ENCODE peak calls at places on chromosomes 1 and 21, in four cellular contexts. Y is foreskin fibroblast, O is fibroblast of villous mesenchyme, L is Caco-2. N is an unnamed sample.

GRCh38 chr1:51768971-51769601 is 109.4 kb downstream of the NRDC start:
- DNase-seq in O (peak), Y (peak), L (no peak), N (no peak)

GRCh38 chr1:166133276-166133841 is 33.4 kb downstream of the FAM78B start:
- DNase-seq in L (no peak), Y (no peak), O (peak), N (no peak)

GRCh38 chr1:65266501-65266900 is 42.8 kb upstream of the DNAJC6 start:
- DNase-seq in L (no peak), Y (no peak), O (no peak), N (no peak)

GRCh38 chr1:19208710-19209438 is 1.2 kb downstream of the UBR4 start:
- DNase-seq in O (peak), Y (peak), L (no peak), N (no peak)

GRCh38 chr1:22916469-22916817 is 56.2 kb downstream of the LACTBL1 start:
- DNase-seq in Y (no peak), O (no peak), L (no peak), N (no peak)

GRCh38 chr1:165397945-165398344 is 41.4 kb upstream of the LMX1A start:
- DNase-seq in O (peak), L (no peak), Y (peak), N (no peak)

GRCh38 chr21:45018131-45019075 is 56.0 kb upstream of the ADARB1 start:
- DNase-seq in L (no peak), O (no peak), Y (no peak), N (no peak)

GRCh38 chr1:45306319-45306718 is 20.4 kb upstream of the HPDL start:
- DNase-seq in O (no peak), Y (peak), L (no peak), N (no peak)

GRCh38 chr1:182674346-182675246 is 9.8 kb downstream of the RGS8 start:
- DNase-seq in O (no peak), Y (no peak), L (no peak), N (no peak)

GRCh38 chr21:36211660-36212512 is 55.3 kb downstream of the DOP1B start:
- DNase-seq in L (no peak), O (peak), Y (peak), N (peak)

GRCh38 chr1:48673725-48674124 is 103.0 kb downstream of the BEND5 start:
- DNase-seq in L (no peak), Y (no peak), O (no peak), N (no peak)

GRCh38 chr1:208127791-208128408 is 116.3 kb downstream of the PLXNA2 start:
- DNase-seq in L (no peak), Y (no peak), O (no peak), N (no peak)

GRCh38 chr1:174984952-174985351 is 14.8 kb upstream of the CACYBP start:
- DNase-seq in O (no peak), Y (no peak), L (no peak), N (no peak)

GRCh38 chr1:243605604-243606003 is 244.4 kb downstream of the AKT3 start:
- DNase-seq in L (no peak), Y (no peak), O (peak), N (no peak)

GRCh38 chr1:106378261-106378660 is 678.2 kb upstream of the PRMT6 start:
- DNase-seq in L (no peak), O (no peak), Y (no peak), N (no peak)

GRCh38 chr1:168636642-168637111 is 60.3 kb downstream of the XCL1 start:
- DNase-seq in Y (peak), O (peak), L (no peak), N (peak)

GRCh38 chr21:42097274-42097673 is 26.2 kb downstream of the UMODL1 start:
- DNase-seq in Y (no peak), O (no peak), L (no peak), N (no peak)

GRCh38 chr1:90810006-90810405 is 92.9 kb upstream of the BARHL2 start:
- DNase-seq in Y (no peak), L (no peak), O (no peak), N (no peak)

GRCh38 chr1:94115900-94116436 is 5.0 kb downstream of the ABCA4 start:
- DNase-seq in L (no peak), Y (peak), O (no peak), N (no peak)

GRCh38 chr1:186498071-186498470 is 37.2 kb upstream of the PDC start:
- DNase-seq in L (no peak), O (no peak), Y (no peak), N (no peak)

GRCh38 chr21:18608226-18608625 is 204.6 kb upstream of the TMPRSS15 start:
- DNase-seq in L (no peak), O (no peak), Y (no peak), N (no peak)

GRCh38 chr21:15617968-15618367 is 111.8 kb upstream of the USP25 start:
- DNase-seq in Y (no peak), L (peak), O (peak), N (peak)

GRCh38 chr21:30444204-30444603 is 4.1 kb downstream of the KRTAP15-1 start:
- DNase-seq in L (no peak), Y (no peak), O (no peak), N (no peak)

GRCh38 chr1:118716775-118717174 is 271.4 kb downstream of the TBX15 start:
- DNase-seq in L (no peak), Y (no peak), O (no peak), N (no peak)

GRCh38 chr1:180912801-180913616 is at the start of gene KIAA1614:
- DNase-seq in O (peak), L (no peak), Y (peak), N (no peak)

GRCh38 chr21:39452965-39453332 is 1.2 kb downstream of the SH3BGR start:
- DNase-seq in O (no peak), Y (no peak), L (no peak), N (no peak)

GRCh38 chr1:38541223-38541622 is 318.3 kb downstream of the RRAGC start:
- DNase-seq in Y (no peak), O (no peak), L (no peak), N (no peak)

GRCh38 chr1:226512076-226512728 is 36.4 kb upstream of the STUM start:
- DNase-seq in O (no peak), Y (no peak), L (no peak), N (no peak)

GRCh38 chr1:10957151-10957550 is 55.3 kb upstream of the TARDBP start:
- DNase-seq in Y (no peak), O (no peak), L (no peak), N (no peak)

GRCh38 chr1:95021794-95022193 is 51.0 kb downstream of the ALG14 start:
- DNase-seq in L (no peak), Y (no peak), O (peak), N (no peak)

GRCh38 chr1:43687301-43688108 is 19.8 kb upstream of the ST3GAL3 start:
- DNase-seq in Y (no peak), L (no peak), O (no peak), N (no peak)

GRCh38 chr1:163361123-163361934 is 39.6 kb downstream of the NUF2 start:
- DNase-seq in L (no peak), O (peak), Y (no peak), N (no peak)

GRCh38 chr1:94475232-94475631 is 57.0 kb downstream of the ABCD3 start:
- DNase-seq in O (no peak), Y (no peak), L (no peak), N (no peak)

GRCh38 chr1:45518910-45519309 is 2.8 kb downstream of the PRDX1 start:
- DNase-seq in L (no peak), O (peak), Y (no peak), N (no peak)

GRCh38 chr1:68954841-68955240 is 458.0 kb upstream of the DEPDC1 start:
- DNase-seq in O (peak), L (no peak), Y (no peak), N (peak)

GRCh38 chr1:50667710-50668356 is 244.6 kb upstream of the DMRTA2 start:
- DNase-seq in O (no peak), L (no peak), Y (no peak), N (no peak)

GRCh38 chr1:46173361-46173856 is 1.5 kb upstream of the TSPAN1 start:
- DNase-seq in L (no peak), O (peak), Y (no peak), N (no peak)

GRCh38 chr1:40856116-40856515 is 6.0 kb downstream of the CITED4 start:
- DNase-seq in O (no peak), Y (no peak), L (no peak), N (no peak)

GRCh38 chr1:40857737-40858136 is 4.4 kb downstream of the CITED4 start:
- DNase-seq in Y (no peak), L (no peak), O (no peak), N (no peak)

GRCh38 chr1:40859017-40859416 is 3.1 kb downstream of the CITED4 start:
- DNase-seq in L (no peak), O (no peak), Y (no peak), N (no peak)

GRCh38 chr1:40855513-40855912 is 6.7 kb downstream of the CITED4 start:
- DNase-seq in Y (no peak), L (no peak), O (no peak), N (no peak)

DNA sequence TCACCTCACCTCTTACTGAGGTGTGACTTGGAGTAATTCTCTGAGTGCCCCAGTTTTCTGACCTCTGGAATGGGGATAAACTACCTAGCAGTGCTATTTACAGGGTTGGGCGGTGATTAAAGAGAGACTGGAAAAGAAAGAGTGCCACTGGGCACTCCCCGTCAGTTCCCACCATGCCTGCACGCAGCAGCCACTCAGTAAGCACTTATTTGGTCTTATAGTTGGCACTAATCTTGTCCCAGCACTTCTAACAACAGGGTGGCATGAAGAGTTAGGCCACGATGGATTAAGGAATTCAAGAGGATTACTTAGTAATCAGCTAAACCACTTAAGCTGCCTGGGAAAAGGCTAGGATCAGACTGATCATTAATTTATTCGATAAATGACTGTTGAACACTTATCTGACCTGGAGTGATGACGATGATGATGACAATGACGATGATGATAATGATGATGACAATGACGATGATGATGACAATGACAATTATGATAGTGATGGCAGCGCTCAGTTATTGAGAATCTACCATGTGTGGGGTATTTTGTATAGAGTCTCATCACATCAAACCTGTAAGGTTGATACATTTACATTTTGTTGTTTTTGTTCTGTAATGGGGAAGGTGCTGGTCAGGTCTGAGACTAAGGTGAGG is 5.4 kb downstream of the CITED4 start:
- DNase-seq in Y (no peak), L (no peak), O (no peak), N (no peak)
- TF ChIP-seq CTCF in Y (no peak), L (no peak), O (no peak), N (no peak)

GRCh38 chr1:54417123-54417522 is 10.9 kb upstream of the SSBP3 start:
- DNase-seq in Y (no peak), L (no peak), O (no peak), N (no peak)
- H3K4me3 ChIP-seq in Y (no peak), L (no peak), O (no peak), N (no peak)

GRCh38 chr1:83554174-83554573 is 444.8 kb downstream of the TTLL7 start:
- DNase-seq in Y (no peak), O (peak), L (no peak), N (no peak)
- TF ChIP-seq CTCF in Y (no peak), O (no peak), L (no peak), N (no peak)

DNA sequence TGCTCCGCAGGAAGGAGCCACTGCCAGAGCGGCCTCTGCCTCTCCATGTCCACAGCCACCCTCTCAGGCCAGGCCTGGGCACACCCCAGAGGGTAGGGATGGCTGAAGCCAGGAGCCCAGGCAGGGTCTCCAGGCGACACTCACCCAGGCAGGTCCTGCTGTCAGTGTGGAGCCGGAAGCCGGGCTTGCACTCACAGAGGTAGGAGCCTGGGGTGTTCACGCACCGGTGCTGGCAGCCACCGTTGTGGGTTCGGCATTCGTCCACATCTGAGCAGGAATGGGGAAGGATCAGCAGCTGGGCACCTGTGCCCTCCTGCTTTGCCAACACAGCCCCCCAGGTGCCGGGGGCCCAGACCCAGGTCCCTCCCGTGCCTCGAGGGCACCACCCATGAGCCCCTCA is 69.5 kb downstream of the ARHGEF16 start:
- DNase-seq in Y (no peak), L (no peak), O (no peak), N (no peak)
- H3K4me3 ChIP-seq in Y (no peak), L (no peak), O (no peak), N (no peak)

DNA sequence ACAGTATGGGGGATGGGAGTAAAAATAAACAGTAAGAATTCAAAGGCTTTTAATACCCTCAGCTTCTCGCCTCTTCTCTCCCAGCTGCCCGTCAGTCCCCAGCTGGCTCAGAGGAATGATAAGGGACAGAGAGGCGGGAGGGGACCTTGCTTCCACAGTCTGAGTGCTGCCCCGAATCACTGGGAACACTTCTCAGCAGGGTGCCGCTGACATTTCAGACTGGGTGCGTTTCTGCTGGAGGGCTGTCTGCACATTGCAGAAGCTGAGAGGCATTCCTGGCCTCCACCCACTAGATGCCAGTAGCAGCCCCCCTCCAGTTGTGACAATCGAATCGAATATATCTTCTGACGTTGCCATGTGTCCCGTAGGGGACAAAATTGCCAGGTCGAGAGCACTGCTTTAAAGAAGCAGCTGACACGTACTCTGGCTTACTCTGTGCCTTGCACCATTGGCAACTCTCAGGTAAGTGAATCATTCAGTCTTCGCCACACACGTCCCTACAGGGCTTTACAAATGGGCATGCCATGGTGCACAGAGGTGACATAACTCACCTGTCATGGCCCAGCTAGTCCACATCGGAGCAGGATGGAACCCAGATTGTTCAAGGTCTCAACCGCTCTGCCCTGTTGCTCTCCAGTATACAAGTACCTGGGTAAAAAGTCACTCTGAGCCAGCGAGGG is 23.9 kb downstream of the CTNNBIP1 start:
- DNase-seq in L (no peak), O (no peak), Y (no peak), N (no peak)
- TF ChIP-seq CTCF in L (no peak), O (no peak), Y (no peak), N (no peak)

GRCh38 chr21:46229923-46230260 is 1.3 kb upstream of the LSS start:
- DNase-seq in O (no peak), Y (no peak), L (no peak), N (no peak)
- H3K4me3 ChIP-seq in O (peak), Y (peak), L (peak), N (peak)

DNA sequence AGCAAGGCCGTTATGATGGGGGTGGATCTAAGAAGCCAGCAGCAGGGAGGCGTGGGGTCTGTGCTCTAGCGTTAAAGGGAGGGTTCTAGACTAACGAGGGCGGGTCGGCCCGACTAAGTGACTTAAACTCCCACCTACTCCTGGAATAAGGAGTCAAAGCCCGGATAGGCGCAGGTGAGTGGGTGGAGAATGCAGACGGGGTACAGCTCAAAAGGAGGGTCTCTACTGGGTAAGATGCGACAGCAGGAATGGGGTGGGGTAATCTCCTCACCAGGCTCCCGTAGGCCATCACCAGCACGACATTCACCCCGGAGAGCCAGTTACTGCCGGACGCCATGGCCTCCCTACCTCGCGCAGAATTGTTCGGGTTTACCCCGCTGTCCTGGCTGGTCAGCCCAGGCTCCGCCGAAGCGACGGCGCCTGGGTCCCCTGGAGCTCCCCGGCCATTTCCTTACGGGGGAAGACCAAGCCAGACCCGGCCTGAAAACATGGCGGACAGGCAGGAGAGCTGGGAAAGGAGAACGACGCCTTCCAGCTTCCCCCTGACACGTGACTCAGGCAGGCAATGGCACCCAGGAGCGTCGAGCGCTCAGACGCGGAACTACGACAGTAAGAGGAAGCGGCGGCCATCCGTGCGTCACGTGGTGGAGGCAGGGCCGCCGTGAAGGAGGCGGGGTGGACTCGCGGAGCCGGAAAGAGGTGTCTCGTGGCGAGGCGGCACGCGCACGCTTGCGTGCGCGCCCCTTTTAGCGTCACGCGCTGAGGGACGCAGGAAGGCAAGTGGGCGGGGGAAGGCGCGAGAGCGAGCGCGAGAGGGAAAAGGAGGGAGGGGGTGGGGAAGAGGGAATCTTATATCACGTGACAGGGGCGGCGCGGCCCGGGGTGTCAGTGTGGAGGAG is at the start of gene UBAP2L:
- DNase-seq in L (peak), O (peak), Y (peak), N (peak)
- TF ChIP-seq CTCF in L (no peak), O (no peak), Y (no peak), N (no peak)

GRCh38 chr1:27233677-27234053 is 767 bp upstream of the WDTC1 start:
- DNase-seq in Y (no peak), O (no peak), L (no peak), N (no peak)

GRCh38 chr1:27234054-27234882 is at the start of gene WDTC1:
- DNase-seq in L (peak), Y (peak), O (peak), N (peak)

GRCh38 chr1:27238032-27238431 is 3.6 kb downstream of the WDTC1 start:
- DNase-seq in O (no peak), Y (no peak), L (no peak), N (no peak)

GRCh38 chr1:27237112-27237511 is 2.7 kb downstream of the WDTC1 start:
- DNase-seq in O (no peak), L (no peak), Y (no peak), N (no peak)

GRCh38 chr1:27235827-27236226 is 1.4 kb downstream of the WDTC1 start:
- DNase-seq in O (peak), L (no peak), Y (peak), N (no peak)
- H3K4me3 ChIP-seq in O (peak), L (peak), Y (peak), N (peak)

DNA sequence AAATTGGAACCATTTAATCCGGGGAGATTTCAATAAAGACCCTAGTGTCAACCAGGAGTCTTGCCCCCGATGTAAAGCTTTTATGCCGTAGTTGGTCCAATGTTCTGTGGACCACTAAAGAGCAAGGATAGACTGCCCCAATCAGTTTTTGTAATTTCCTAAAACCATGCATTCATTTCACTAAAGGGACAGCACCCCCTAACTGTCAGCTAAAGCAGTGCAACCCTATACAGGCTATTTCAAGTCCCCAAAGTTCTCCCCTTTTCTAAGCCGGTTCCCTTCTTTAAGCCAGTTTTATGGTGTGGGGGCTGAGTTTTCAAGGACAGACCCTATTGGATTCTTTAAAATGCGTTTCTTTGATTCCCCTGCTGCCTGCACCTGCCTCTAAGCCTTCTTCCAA is 12.7 kb upstream of the PDPN start:
- DNase-seq in O (no peak), L (no peak), Y (no peak), N (no peak)
- TF ChIP-seq CTCF in O (peak), L (peak), Y (no peak), N (peak)

N was measured in kidney epithelial cell.